ENCODE peak calls at places on chromosomes 5 and 9, in nine cellular contexts. V is body of pancreas; M is AG09309; I is MV-4-11; K is HT-29; S is stimulated activated CD4-positive, alpha-beta T cell treated with anti-CD3 and anti-CD28 coated beads, Interleukin-4, amount 100 ng/mL, for 1 hour; Q is H7; N is activated CD4-positive, alpha-beta T cell treated with anti-CD3 and anti-CD28 coated beads, Interleukin-2, amount 10 ng/mL, durations not matched to agents 7 days and 5 days; A is upper lobe of left lung. B is an unnamed sample.

GRCh38 chr9:93346240-93347112 is 105.0 kb upstream of the FAM120A start:
- DNase-seq in Q (peak; percentile 89), I (no peak), M (no peak), K (no peak), N (no peak), V (no peak), S (peak; percentile 13), A (peak; percentile 85), B (no peak)

GRCh38 chr5:126920291-126920690 is 110.1 kb downstream of the MARCHF3 start:
- DNase-seq in S (no peak), N (no peak), Q (no peak), I (no peak), M (no peak), K (no peak), A (no peak), V (peak; percentile 9), B (no peak)

GRCh38 chr9:17594961-17595360 is 16.1 kb downstream of the SH3GL2 start:
- DNase-seq in K (no peak), Q (no peak), I (no peak), M (no peak), S (no peak), A (no peak), N (no peak), V (no peak), B (no peak)

GRCh38 chr9:133735894-133736293 is 2.3 kb downstream of the SARDH start:
- DNase-seq in Q (no peak), K (no peak), A (no peak), V (no peak), I (no peak), N (no peak), S (no peak), M (no peak), B (no peak)

GRCh38 chr5:83368317-83368716 is 103.2 kb upstream of the VCAN start:
- DNase-seq in I (peak; percentile 96), M (peak; percentile 80), V (peak; percentile 49), N (no peak), K (no peak), A (no peak), Q (no peak), S (no peak), B (peak; percentile 17)

GRCh38 chr9:76302947-76303550 is 91.2 kb downstream of the RFK start:
- DNase-seq in S (no peak), V (peak; percentile 34), I (peak; percentile 36), M (peak; percentile 39), N (peak; percentile 13), K (peak; percentile 54), A (no peak), Q (peak; percentile 19), B (peak; percentile 67)

GRCh38 chr5:127031147-127031862 is 947 bp upstream of the MARCHF3 start:
- DNase-seq in A (peak; percentile 87), Q (peak; percentile 65), M (no peak), I (no peak), V (peak; percentile 6), N (peak; percentile 22), S (peak; percentile 2), K (no peak), B (no peak)

GRCh38 chr9:88355166-88355565 is 33.1 kb upstream of the SPIN1 start:
- DNase-seq in N (peak; percentile 8), V (no peak), Q (no peak), M (no peak), A (no peak), S (no peak), K (no peak), I (no peak), B (peak; percentile 82)

GRCh38 chr9:33132249-33132772 is 34.8 kb downstream of the B4GALT1 start:
- DNase-seq in V (no peak), N (no peak), A (no peak), I (no peak), S (no peak), M (peak; percentile 51), Q (no peak), K (no peak), B (peak; percentile 67)

GRCh38 chr5:142281966-142282365 is 42.9 kb downstream of the SPRY4 start:
- DNase-seq in M (no peak), N (no peak), S (no peak), V (no peak), I (no peak), K (no peak), Q (no peak), A (no peak), B (no peak)

GRCh38 chr5:115151208-115151805 is 18.4 kb downstream of the TRIM36 start:
- DNase-seq in S (no peak), Q (no peak), K (no peak), A (no peak), V (no peak), I (no peak), M (no peak), N (no peak), B (no peak)

GRCh38 chr5:109250533-109251329 is 159.0 kb downstream of the PJA2 start:
- DNase-seq in Q (peak; percentile 27), M (no peak), N (no peak), I (no peak), A (peak; percentile 63), V (no peak), K (no peak), S (no peak), B (no peak)

GRCh38 chr5:88680253-88681132 is 202.5 kb downstream of the MEF2C start:
- DNase-seq in K (peak; percentile 59), Q (peak; percentile 96), S (peak; percentile 80), M (no peak), A (peak; percentile 95), I (peak; percentile 30), N (peak; percentile 73), V (peak; percentile 61), B (peak; percentile 59)

GRCh38 chr9:37923796-37924430 is 20.0 kb upstream of the SLC25A51 start:
- DNase-seq in Q (no peak), S (no peak), M (no peak), N (no peak), I (no peak), K (no peak), V (no peak), A (no peak), B (no peak)

GRCh38 chr5:92283521-92283920 is 900.4 kb upstream of the ARRDC3 start:
- DNase-seq in K (no peak), I (no peak), Q (no peak), S (no peak), V (no peak), M (no peak), A (no peak), N (no peak), B (no peak)

GRCh38 chr5:179407191-179408175 is 62.2 kb upstream of the ADAMTS2 start:
- DNase-seq in K (no peak), S (no peak), A (peak; percentile 54), N (no peak), Q (peak; percentile 52), V (peak; percentile 11), M (peak; percentile 28), I (no peak), B (no peak)

GRCh38 chr9:34898846-34899245 is 59.2 kb upstream of the PHF24 start:
- DNase-seq in N (no peak), S (no peak), I (no peak), M (no peak), V (no peak), A (no peak), K (no peak), Q (no peak), B (no peak)

GRCh38 chr5:105840800-105841199 is 1829.9 kb downstream of the EFNA5 start:
- DNase-seq in V (no peak), K (peak; percentile 32), Q (no peak), N (no peak), M (no peak), A (no peak), S (no peak), I (no peak), B (no peak)

GRCh38 chr5:113606298-113607134 is 93.0 kb downstream of the YTHDC2 start:
- DNase-seq in N (peak; percentile 64), Q (peak; percentile 51), S (peak; percentile 16), K (peak; percentile 68), V (peak; percentile 66), A (no peak), I (peak; percentile 56), M (no peak), B (peak; percentile 54)

GRCh38 chr5:179732918-179733763 is 519 bp downstream of the MAML1 start:
- DNase-seq in Q (no peak), N (peak; percentile 37), K (peak; percentile 52), V (peak; percentile 55), S (peak; percentile 48), M (no peak), A (no peak), I (no peak), B (peak; percentile 50)

GRCh38 chr5:172793577-172794488 is 22.8 kb upstream of the DUSP1 start:
- DNase-seq in S (no peak), I (peak; percentile 90), Q (no peak), A (no peak), K (no peak), N (no peak), M (no peak), V (peak; percentile 44), B (peak; percentile 63)

GRCh38 chr5:130045334-130045733 is 141.1 kb downstream of the CHSY3 start:
- DNase-seq in A (no peak), I (peak; percentile 2), M (no peak), Q (no peak), S (no peak), K (no peak), V (no peak), N (no peak), B (no peak)

GRCh38 chr5:157652377-157652692 is at the start of gene SOX30:
- DNase-seq in Q (no peak), A (peak; percentile 46), S (no peak), M (no peak), I (no peak), N (no peak), K (no peak), V (no peak), B (no peak)

GRCh38 chr5:155167736-155168135 is 154.2 kb downstream of the KIF4B start:
- DNase-seq in V (no peak), N (no peak), Q (no peak), A (no peak), S (no peak), I (no peak), M (no peak), K (no peak), B (no peak)

GRCh38 chr5:73093943-73094342 is 26.4 kb upstream of the TMEM171 start:
- DNase-seq in Q (no peak), A (no peak), K (peak; percentile 34), V (peak; percentile 16), N (no peak), I (no peak), S (no peak), M (peak; percentile 21), B (peak; percentile 84)

GRCh38 chr9:99105152-99106043 is 485 bp downstream of the TGFBR1 start:
- DNase-seq in M (peak; percentile 38), N (peak; percentile 29), I (peak; percentile 32), Q (peak; percentile 85), S (peak; percentile 40), V (peak; percentile 82), A (peak; percentile 96), K (peak; percentile 37), B (peak; percentile 87)

GRCh38 chr5:105508519-105508918 is 1945.9 kb upstream of the NUDT12 start:
- DNase-seq in A (no peak), S (no peak), K (no peak), N (no peak), V (no peak), M (no peak), Q (no peak), I (no peak), B (no peak)

GRCh38 chr9:135085830-135086546 is 1.5 kb upstream of the OLFM1 start:
- DNase-seq in S (peak; percentile 13), I (no peak), N (peak; percentile 44), K (peak; percentile 82), Q (peak; percentile 96), A (peak; percentile 86), V (peak; percentile 91), M (no peak), B (peak; percentile 65)

GRCh38 chr5:55920784-55921183 is 69.6 kb downstream of the IL31RA start:
- DNase-seq in N (no peak), A (no peak), K (peak; percentile 23), Q (peak; percentile 9), M (no peak), S (no peak), I (peak; percentile 16), V (no peak), B (no peak)

GRCh38 chr5:66452109-66452508 is 144.1 kb upstream of the MAST4 start:
- DNase-seq in Q (no peak), A (no peak), V (no peak), S (no peak), N (no peak), K (no peak), I (no peak), M (no peak), B (no peak)